ENCODE peak calls at places on chromosome 21, in four cellular contexts. One of them, this sample, is unnamed.
A peak's percentile ranks its signal among the peaks of the same experiment; 100 is the strongest.

GRCh38 chr21:39483917-39484316 is 32.1 kb downstream of the SH3BGR start:
- DNase-seq in AG08395: no peak
- DNase-seq in GM20000: no peak
- DNase-seq in activated CD4-positive, alpha-beta T cell treated with anti-CD3 and anti-CD28 coated beads, Interleukin-2, amount 50 U/mL, for 48 hours: no peak
- DNase-seq in this sample: no peak

GRCh38 chr21:41220208-41220733 is 52.3 kb downstream of the BACE2 start:
- DNase-seq in AG08395: no peak
- DNase-seq in GM20000: no peak
- DNase-seq in activated CD4-positive, alpha-beta T cell treated with anti-CD3 and anti-CD28 coated beads, Interleukin-2, amount 50 U/mL, for 48 hours: no peak
- DNase-seq in this sample: no peak

GRCh38 chr21:29342394-29342957 is 43.8 kb downstream of the BACH1 start:
- DNase-seq in AG08395: peak; percentile 90
- DNase-seq in GM20000: peak; percentile 54
- DNase-seq in activated CD4-positive, alpha-beta T cell treated with anti-CD3 and anti-CD28 coated beads, Interleukin-2, amount 50 U/mL, for 48 hours: peak; percentile 72
- DNase-seq in this sample: no peak

GRCh38 chr21:41361786-41362604 is at the start of gene MX2:
- DNase-seq in AG08395: peak; percentile 78
- DNase-seq in GM20000: peak; percentile 73
- DNase-seq in activated CD4-positive, alpha-beta T cell treated with anti-CD3 and anti-CD28 coated beads, Interleukin-2, amount 50 U/mL, for 48 hours: peak; percentile 66
- DNase-seq in this sample: peak; percentile 96

GRCh38 chr21:42640486-42640885 is 12.9 kb upstream of the PDE9A start:
- DNase-seq in AG08395: no peak
- DNase-seq in GM20000: no peak
- DNase-seq in activated CD4-positive, alpha-beta T cell treated with anti-CD3 and anti-CD28 coated beads, Interleukin-2, amount 50 U/mL, for 48 hours: no peak
- DNase-seq in this sample: no peak

GRCh38 chr21:38645282-38645681 is 147.0 kb upstream of the ERG start:
- DNase-seq in AG08395: peak; percentile 77
- DNase-seq in GM20000: no peak
- DNase-seq in activated CD4-positive, alpha-beta T cell treated with anti-CD3 and anti-CD28 coated beads, Interleukin-2, amount 50 U/mL, for 48 hours: no peak
- DNase-seq in this sample: peak; percentile 70

GRCh38 chr21:38679531-38679930 is 126.2 kb upstream of the ETS2 start:
- DNase-seq in AG08395: peak; percentile 70
- DNase-seq in GM20000: peak; percentile 67
- DNase-seq in activated CD4-positive, alpha-beta T cell treated with anti-CD3 and anti-CD28 coated beads, Interleukin-2, amount 50 U/mL, for 48 hours: no peak
- DNase-seq in this sample: no peak

GRCh38 chr21:34926784-34927548 is 122.1 kb downstream of the RUNX1 start:
- DNase-seq in AG08395: peak; percentile 47
- DNase-seq in GM20000: no peak
- DNase-seq in activated CD4-positive, alpha-beta T cell treated with anti-CD3 and anti-CD28 coated beads, Interleukin-2, amount 50 U/mL, for 48 hours: no peak
- DNase-seq in this sample: no peak

GRCh38 chr21:39663742-39664492 is 51.2 kb downstream of the B3GALT5 start:
- DNase-seq in AG08395: no peak
- DNase-seq in GM20000: no peak
- DNase-seq in activated CD4-positive, alpha-beta T cell treated with anti-CD3 and anti-CD28 coated beads, Interleukin-2, amount 50 U/mL, for 48 hours: no peak
- DNase-seq in this sample: no peak

GRCh38 chr21:26949830-26950229 is 17.1 kb downstream of the ADAMTS5 start:
- DNase-seq in AG08395: no peak
- DNase-seq in GM20000: no peak
- DNase-seq in activated CD4-positive, alpha-beta T cell treated with anti-CD3 and anti-CD28 coated beads, Interleukin-2, amount 50 U/mL, for 48 hours: no peak
- DNase-seq in this sample: no peak

GRCh38 chr21:38990424-38990794 is 184.7 kb downstream of the ETS2 start:
- DNase-seq in AG08395: no peak
- DNase-seq in GM20000: no peak
- DNase-seq in activated CD4-positive, alpha-beta T cell treated with anti-CD3 and anti-CD28 coated beads, Interleukin-2, amount 50 U/mL, for 48 hours: no peak
- DNase-seq in this sample: no peak

This sample was measured in esophagus muscularis mucosa.